ENCODE peak calls at places on chromosomes 12 and 14, in six cellular contexts. Z is GM12878, V is A549, X is IMR-90, Q is SK-N-SH, K is HepG2. P is an unnamed sample.

GRCh38 chr12:27974735-27975221 is 2.2 kb upstream of the PTHLH start:
- DNase-seq in Z (no peak), V (no peak), X (no peak), Q (peak; percentile 27), K (no peak), P (no peak)

GRCh38 chr14:94392510-94392935 is 4.1 kb upstream of the SERPINA1 start:
- DNase-seq in Z (peak; percentile 38), V (no peak), X (peak; percentile 65), Q (no peak), K (peak; percentile 59), P (no peak)

GRCh38 chr12:56721721-56722120 is 3.4 kb downstream of the NACA start:
- DNase-seq in Z (no peak), V (no peak), X (no peak), Q (no peak), K (no peak), P (no peak)

GRCh38 chr12:54680374-54680773 is 32.2 kb upstream of the DCD start:
- DNase-seq in Z (no peak), V (peak; percentile 57), X (peak; percentile 10), Q (peak; percentile 10), K (peak; percentile 19), P (peak; percentile 50)

GRCh38 chr14:99520571-99521081 is 39.4 kb downstream of the CCNK start:
- DNase-seq in Z (no peak), V (no peak), X (no peak), Q (no peak), K (no peak), P (no peak)

GRCh38 chr12:80157640-80158039 is 58.3 kb downstream of the OTOGL start:
- DNase-seq in Z (no peak), V (no peak), X (peak; percentile 52), Q (no peak), K (no peak), P (no peak)

GRCh38 chr12:79555006-79555925 is 135.5 kb downstream of the PAWR start:
- DNase-seq in Z (no peak), V (peak; percentile 66), X (peak; percentile 79), Q (peak; percentile 36), K (peak; percentile 62), P (peak; percentile 1)

GRCh38 chr12:2891240-2892053 is 756 bp downstream of the TULP3 start:
- DNase-seq in Z (no peak), V (peak; percentile 64), X (peak; percentile 61), Q (peak; percentile 68), K (peak; percentile 35), P (no peak)

GRCh38 chr14:63269561-63270225 is 49.0 kb downstream of the GPHB5 start:
- DNase-seq in Z (no peak), V (no peak), X (no peak), Q (no peak), K (no peak), P (no peak)

GRCh38 chr12:25135531-25136154 is 59.3 kb downstream of the DNAI7 start:
- DNase-seq in Z (no peak), V (no peak), X (no peak), Q (no peak), K (peak; percentile 10), P (no peak)

GRCh38 chr12:124679533-124680371 is 112.3 kb upstream of the NCOR2 start:
- DNase-seq in Z (no peak), V (no peak), X (no peak), Q (no peak), K (peak; percentile 51), P (no peak)

GRCh38 chr14:101078892-101079221 is 175.3 kb upstream of the RTL1 start:
- DNase-seq in Z (no peak), V (no peak), X (no peak), Q (peak; percentile 36), K (no peak), P (no peak)
- TF ChIP-seq SMC3 in Z (no peak), V (no peak), X (no peak), Q (no peak), K (no peak), P (no peak)

DNA sequence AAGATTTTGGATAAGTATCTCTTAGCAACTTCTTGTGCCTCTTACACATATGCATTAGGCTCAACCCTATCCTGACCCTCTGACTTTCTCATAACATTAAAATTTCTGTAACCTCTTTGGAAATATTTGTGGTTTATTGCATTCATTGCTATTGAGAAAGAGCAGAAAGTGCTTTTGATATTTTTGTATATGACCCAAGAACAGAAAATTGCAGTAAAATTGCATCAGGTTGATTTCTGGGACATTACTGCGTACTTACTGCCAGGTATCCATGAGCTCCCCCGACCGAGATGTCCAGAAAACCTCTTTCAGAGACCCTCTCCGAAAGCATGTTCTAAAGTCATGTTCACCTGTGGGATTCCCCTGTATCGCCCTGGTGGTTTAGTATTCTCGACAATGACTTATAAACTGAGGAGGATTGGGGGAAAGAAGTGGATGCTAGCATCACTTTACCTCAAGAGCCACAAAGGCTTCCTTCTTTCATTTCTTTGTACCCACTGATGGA is 14.5 kb upstream of the IL22 start:
- DNase-seq in Z (no peak), V (no peak), X (peak; percentile 88), Q (no peak), K (no peak), P (no peak)
- TF ChIP-seq SMC3 in Z (no peak), V (no peak), X (no peak), Q (no peak), K (no peak), P (no peak)

GRCh38 chr12:990649-991349 is at the start of gene ERC1:
- DNase-seq in Z (no peak), V (peak; percentile 96), X (peak; percentile 87), Q (peak; percentile 97), K (peak; percentile 72), P (peak; percentile 91)

GRCh38 chr12:989051-989450 is 2.0 kb upstream of the ERC1 start:
- DNase-seq in Z (no peak), V (no peak), X (no peak), Q (no peak), K (no peak), P (no peak)

GRCh38 chr12:989751-990278 is 1.2 kb upstream of the ERC1 start:
- DNase-seq in Z (no peak), V (peak; percentile 61), X (peak; percentile 81), Q (peak; percentile 73), K (peak; percentile 66), P (peak; percentile 42)

GRCh38 chr12:991350-992278 is 591 bp downstream of the ERC1 start:
- DNase-seq in Z (no peak), V (no peak), X (peak; percentile 29), Q (peak; percentile 89), K (no peak), P (peak; percentile 63)

GRCh38 chr12:990308-990648 is 745 bp upstream of the ERC1 start:
- DNase-seq in Z (no peak), V (no peak), X (peak; percentile 74), Q (no peak), K (peak; percentile 33), P (peak; percentile 29)
- TF ChIP-seq SMC3 in Z (no peak), V (no peak), X (no peak), Q (peak; percentile 2), K (no peak), P (no peak)

DNA sequence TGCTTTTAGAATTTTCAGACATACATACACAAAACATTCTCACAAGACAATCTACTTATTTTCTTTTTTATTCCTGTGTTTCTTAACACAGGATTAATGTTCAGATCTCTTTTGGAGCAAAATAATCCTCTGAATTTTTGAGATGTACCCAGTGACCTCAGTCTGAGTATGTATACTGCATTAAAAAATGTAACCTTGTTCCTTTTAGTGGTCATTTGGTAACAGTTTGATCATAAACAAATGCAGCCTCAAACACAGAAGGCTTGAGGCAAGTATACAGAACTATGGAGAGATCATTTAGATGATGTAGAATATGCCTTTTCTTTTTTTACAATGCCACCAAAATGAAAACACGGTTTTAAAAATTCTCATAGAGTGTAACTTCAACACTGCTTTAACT is 9.7 kb downstream of the HIF1A start:
- DNase-seq in Z (no peak), V (no peak), X (peak; percentile 44), Q (no peak), K (no peak), P (no peak)
- TF ChIP-seq SMC3 in Z (no peak), V (no peak), X (no peak), Q (no peak), K (no peak), P (no peak)

GRCh38 chr12:58241099-58241498 is 299.7 kb downstream of the ATP23 start:
- DNase-seq in Z (no peak), V (no peak), X (no peak), Q (no peak), K (no peak), P (no peak)

GRCh38 chr12:58248599-58248998 is 307.2 kb downstream of the ATP23 start:
- DNase-seq in Z (no peak), V (no peak), X (no peak), Q (no peak), K (no peak), P (no peak)

GRCh38 chr12:58247633-58248032 is 306.3 kb downstream of the ATP23 start:
- DNase-seq in Z (no peak), V (peak; percentile 19), X (no peak), Q (no peak), K (no peak), P (no peak)

GRCh38 chr12:58242803-58243628 is 301.6 kb downstream of the ATP23 start:
- DNase-seq in Z (no peak), V (no peak), X (peak; percentile 40), Q (no peak), K (no peak), P (no peak)
- TF ChIP-seq SMC3 in Z (no peak), V (no peak), X (no peak), Q (no peak), K (no peak), P (no peak)

P was measured in K562.